ENCODE peak calls at places on chromosomes 6 and 20, in seven cellular contexts. Q is GM12878, C is SK-N-SH, R is HCT116, M is HepG2, A is H1, H is K562. S is an unnamed sample.

GRCh38 chr6:22926613-22927348 is 357.4 kb downstream of the HDGFL1 start:
- DNase-seq in Q (no peak), C (peak), R (no peak), M (no peak), A (no peak), H (no peak), S (no peak)

GRCh38 chr6:11231564-11232176 is 798 bp downstream of the NEDD9 start:
- DNase-seq in Q (no peak), C (no peak), R (no peak), M (no peak), A (no peak), H (no peak), S (no peak)

GRCh38 chr6:160742090-160742489 is 40.0 kb downstream of the PLG start:
- DNase-seq in Q (peak), C (no peak), R (no peak), M (no peak), A (no peak), H (no peak), S (no peak)

GRCh38 chr6:160972111-160972510 is 19.5 kb upstream of the MAP3K4 start:
- DNase-seq in Q (no peak), C (no peak), R (no peak), M (no peak), A (no peak), H (no peak), S (no peak)

GRCh38 chr6:53046274-53046673 is 18.9 kb upstream of the FBXO9 start:
- DNase-seq in Q (no peak), C (no peak), R (no peak), M (no peak), A (no peak), H (no peak), S (no peak)

GRCh38 chr6:15901141-15902115 is 227.5 kb upstream of the MYLIP start:
- DNase-seq in Q (peak), C (no peak), R (no peak), M (no peak), A (no peak), H (peak), S (peak)

GRCh38 chr6:170212051-170212756 is 78.7 kb downstream of the DLL1 start:
- DNase-seq in Q (no peak), C (no peak), R (no peak), M (no peak), A (no peak), H (no peak), S (no peak)

GRCh38 chr6:13715444-13715883 is 3.8 kb upstream of the RANBP9 start:
- DNase-seq in Q (peak), C (no peak), R (no peak), M (peak), A (no peak), H (peak), S (no peak)

GRCh38 chr20:36601546-36601945 is 4.0 kb upstream of the RAB5IF start:
- DNase-seq in Q (no peak), C (no peak), R (no peak), M (no peak), A (no peak), H (no peak), S (no peak)

GRCh38 chr6:132598473-132598872 is 8.9 kb upstream of the TAAR5 start:
- DNase-seq in Q (no peak), C (peak), R (peak), M (peak), A (no peak), H (peak), S (no peak)

GRCh38 chr20:51760905-51761544 is 7.2 kb downstream of the ATP9A start:
- DNase-seq in Q (no peak), C (no peak), R (no peak), M (peak), A (no peak), H (no peak), S (no peak)

GRCh38 chr6:111605100-111605748 is 454 bp downstream of the TRAF3IP2 start:
- DNase-seq in Q (no peak), C (no peak), R (no peak), M (no peak), A (peak), H (peak), S (peak)

GRCh38 chr20:1536893-1537730 is 20.4 kb downstream of the SIRPD start:
- DNase-seq in Q (no peak), C (no peak), R (no peak), M (no peak), A (no peak), H (no peak), S (no peak)

GRCh38 chr6:321158-321438 is 28.8 kb downstream of the DUSP22 start:
- DNase-seq in Q (no peak), C (no peak), R (no peak), M (no peak), A (no peak), H (no peak), S (peak)

GRCh38 chr20:31949877-31950646 is 1.8 kb downstream of the PDRG1 start:
- DNase-seq in Q (no peak), C (no peak), R (no peak), M (no peak), A (no peak), H (peak), S (no peak)

GRCh38 chr6:39755231-39755630 is 30.0 kb upstream of the KIF6 start:
- DNase-seq in Q (no peak), C (no peak), R (no peak), M (no peak), A (no peak), H (no peak), S (no peak)

GRCh38 chr6:37893262-37893661 is 73.7 kb downstream of the ZFAND3 start:
- DNase-seq in Q (no peak), C (no peak), R (no peak), M (no peak), A (no peak), H (no peak), S (no peak)

GRCh38 chr20:29878777-29879442 is 1378.6 kb upstream of the DEFB115 start:
- DNase-seq in Q (no peak), C (peak), R (no peak), M (no peak), A (no peak), H (peak), S (no peak)

GRCh38 chr20:29874476-29875202 is 1382.8 kb upstream of the DEFB115 start:
- DNase-seq in Q (no peak), C (peak), R (no peak), M (no peak), A (no peak), H (peak), S (no peak)

GRCh38 chr20:29873946-29874345 is 1383.5 kb upstream of the DEFB115 start:
- DNase-seq in Q (no peak), C (peak), R (no peak), M (no peak), A (peak), H (peak), S (peak)

GRCh38 chr20:29878281-29878741 is 1379.2 kb upstream of the DEFB115 start:
- DNase-seq in Q (no peak), C (peak), R (no peak), M (peak), A (no peak), H (peak), S (peak)

GRCh38 chr20:29876911-29877285 is 1380.6 kb upstream of the DEFB115 start:
- DNase-seq in Q (no peak), C (peak), R (no peak), M (no peak), A (no peak), H (no peak), S (no peak)
- TF ChIP-seq JUND in Q (no peak), C (no peak), R (no peak), M (no peak), A (no peak), H (no peak), S (no peak)

GRCh38 chr6:134342972-134343371 is 25.1 kb upstream of the SGK1 start:
- DNase-seq in Q (no peak), C (no peak), R (no peak), M (no peak), A (no peak), H (no peak), S (no peak)

GRCh38 chr6:134347141-134347540 is 29.2 kb upstream of the SGK1 start:
- DNase-seq in Q (no peak), C (no peak), R (no peak), M (no peak), A (no peak), H (no peak), S (no peak)

GRCh38 chr6:134342211-134342610 is 24.3 kb upstream of the SGK1 start:
- DNase-seq in Q (no peak), C (no peak), R (no peak), M (no peak), A (no peak), H (no peak), S (no peak)

GRCh38 chr6:134347916-134348805 is 30.2 kb upstream of the SGK1 start:
- DNase-seq in Q (no peak), C (no peak), R (no peak), M (no peak), A (no peak), H (no peak), S (no peak)

DNA sequence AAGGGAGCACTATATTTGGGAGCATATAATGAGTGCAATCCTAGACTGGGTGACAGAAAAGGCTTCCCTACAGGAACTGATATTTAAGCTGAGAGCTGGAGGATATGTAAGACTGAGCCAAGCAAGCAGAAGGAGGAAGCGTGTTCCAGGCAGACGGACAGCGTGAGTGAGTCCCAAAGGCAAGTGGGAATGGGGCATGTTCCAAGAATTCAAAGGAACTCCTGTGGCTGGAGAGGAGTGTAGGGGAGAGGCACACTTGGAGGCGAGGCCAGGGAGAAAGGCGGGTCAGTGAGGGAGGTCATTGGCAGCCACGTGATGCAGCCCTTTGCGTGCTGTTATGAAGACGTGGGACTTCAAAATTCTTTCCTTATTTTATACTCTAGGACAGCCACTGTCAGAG is 27.9 kb upstream of the SGK1 start:
- DNase-seq in Q (no peak), C (no peak), R (no peak), M (no peak), A (no peak), H (no peak), S (no peak)
- TF ChIP-seq JUND in Q (no peak), C (no peak), R (no peak), M (no peak), A (no peak), H (no peak), S (no peak)

GRCh38 chr20:20743511-20744169 is 31.2 kb upstream of the RALGAPA2 start:
- DNase-seq in Q (no peak), C (no peak), R (no peak), M (peak), A (peak), H (no peak), S (no peak)
- TF ChIP-seq JUND in Q (no peak), C (no peak), R (no peak), M (no peak), A (no peak), H (no peak), S (no peak)

DNA sequence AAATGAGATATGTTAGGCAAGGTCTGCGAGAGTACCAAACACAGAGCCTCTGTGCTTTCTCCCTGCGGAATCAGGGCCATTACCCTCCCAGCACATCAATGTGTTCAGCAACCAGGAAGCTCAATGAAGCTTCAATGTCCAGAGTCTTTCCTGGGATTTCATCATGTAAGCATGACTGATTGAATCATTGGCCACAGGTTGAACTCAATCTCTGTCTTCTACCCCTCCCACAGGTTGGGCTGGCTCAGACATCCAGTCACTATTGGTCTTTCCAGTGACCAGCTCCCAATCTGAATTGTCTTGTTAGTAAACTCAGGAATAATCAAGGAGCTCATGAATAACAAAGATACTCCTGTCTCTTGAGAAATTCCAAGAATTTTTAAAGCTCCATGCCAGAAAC is 2.7 kb upstream of the DTD1 start:
- DNase-seq in Q (no peak), C (no peak), R (peak), M (peak), A (no peak), H (peak), S (peak)
- TF ChIP-seq JUND in Q (no peak), C (no peak), R (no peak), M (no peak), A (no peak), H (peak), S (no peak)

GRCh38 chr6:26087284-26088115 is at the start of gene HFE:
- DNase-seq in Q (no peak), C (no peak), R (no peak), M (peak), A (peak), H (peak), S (peak)
- TF ChIP-seq JUND in Q (no peak), C (no peak), R (no peak), M (no peak), A (no peak), H (no peak), S (no peak)

DNA sequence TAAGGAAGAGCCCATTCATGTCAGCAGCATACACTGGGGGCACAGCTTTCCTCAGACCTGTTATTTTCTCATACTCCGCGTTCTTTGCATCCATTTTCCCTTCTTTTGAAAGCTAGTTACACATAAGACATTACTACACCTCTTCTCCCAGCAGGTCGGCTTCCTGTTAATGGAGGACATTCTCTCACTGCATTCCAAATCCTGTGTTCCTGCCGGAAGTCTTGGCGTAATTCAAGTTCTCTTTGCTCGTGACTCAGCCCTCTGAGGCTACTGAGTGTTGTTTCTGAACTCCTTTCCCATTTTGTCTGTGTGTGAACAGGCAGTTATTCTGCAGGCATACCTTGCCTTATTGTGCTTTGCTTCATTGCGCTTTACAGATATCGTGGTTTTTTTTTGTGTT is 97.5 kb upstream of the ZBTB24 start:
- DNase-seq in Q (no peak), C (no peak), R (no peak), M (no peak), A (no peak), H (peak), S (no peak)
- TF ChIP-seq JUND in Q (no peak), C (no peak), R (no peak), M (no peak), A (no peak), H (no peak), S (no peak)

S was measured in T47D.